ENCODE peak calls at places on chromosomes 4 and X, in four cellular contexts. J, S, A and U are unnamed samples.

GRCh38 chrX:140526138-140526537 is 21.3 kb upstream of the SOX3 start:
- DNase-seq in J (no peak), S (no peak), A (no peak), U (no peak)

GRCh38 chr4:151359576-151359975 is 34.2 kb upstream of the SH3D19 start:
- DNase-seq in J (no peak), S (peak; percentile 62), A (no peak), U (no peak)

GRCh38 chrX:119758682-119759332 is 419 bp downstream of the SOWAHD start:
- DNase-seq in J (peak; percentile 36), S (peak; percentile 48), A (no peak), U (no peak)

GRCh38 chr4:67713531-67714247 is 12.7 kb upstream of the UBA6 start:
- DNase-seq in J (no peak), S (no peak), A (no peak), U (peak; percentile 53)

GRCh38 chr4:17613761-17614415 is 553 bp upstream of the MED28 start:
- DNase-seq in J (peak; percentile 13), S (peak; percentile 42), A (no peak), U (no peak)

GRCh38 chr4:186602978-186603377 is 47.6 kb upstream of the MTNR1A start:
- DNase-seq in J (no peak), S (no peak), A (no peak), U (no peak)

GRCh38 chr4:52750819-52751348 is 341 bp downstream of the ERVMER34-1 start:
- DNase-seq in J (no peak), S (peak; percentile 27), A (no peak), U (no peak)

GRCh38 chr4:172892300-172892699 is 276.3 kb upstream of the GALNT7 start:
- DNase-seq in J (no peak), S (no peak), A (no peak), U (no peak)

GRCh38 chrX:19581786-19582185 is 66.5 kb upstream of the MAP3K15 start:
- DNase-seq in J (no peak), S (no peak), A (no peak), U (no peak)